ENCODE peak calls at places on chromosome 3, in five cellular contexts. O, T, I, S and K are unnamed samples.

GRCh38 chr3:197445886-197446631 is 109.7 kb downstream of the BDH1 start:
- DNase-seq in I (no peak), T (no peak), O (no peak), S (no peak), K (no peak)

GRCh38 chr3:19146685-19147650 is 1.3 kb upstream of the KCNH8 start:
- DNase-seq in O (no peak), S (peak), T (peak), I (peak), K (peak)

GRCh38 chr3:192850501-192850981 is 67.1 kb downstream of the MB21D2 start:
- DNase-seq in S (peak), O (no peak), T (peak), I (no peak), K (no peak)

GRCh38 chr3:12875857-12876451 is 34.6 kb upstream of the RPL32 start:
- DNase-seq in O (no peak), I (no peak), T (peak), S (no peak), K (no peak)

GRCh38 chr3:194661946-194662345 is 10.0 kb downstream of the LSG1 start:
- DNase-seq in O (no peak), S (no peak), I (no peak), T (no peak), K (no peak)

GRCh38 chr3:48595526-48596121 is 495 bp upstream of the COL7A1 start:
- DNase-seq in S (peak), T (peak), O (peak), I (no peak), K (no peak)

GRCh38 chr3:35413483-35413882 is 225.8 kb upstream of the ARPP21 start:
- DNase-seq in T (no peak), S (no peak), O (no peak), I (no peak), K (no peak)

GRCh38 chr3:72961766-72962165 is 34.8 kb upstream of the PPP4R2 start:
- DNase-seq in S (no peak), O (no peak), I (no peak), T (no peak), K (no peak)

GRCh38 chr3:113258311-113258710 is 47.0 kb downstream of the BOC start:
- DNase-seq in O (no peak), T (peak), I (no peak), S (no peak), K (no peak)